ENCODE peak calls at places on chromosomes 2 and 18, in five cellular contexts. I is HCT116, W is SK-N-SH, S is GM23248, Z is neural progenitor cell. K is an unnamed sample. For H3K4me1, the result is how much of the 10 kb centered on the place peaks cover.

GRCh38 chr2:180208841-180209240 is 201.7 kb upstream of the CWC22 start:
- DNase-seq in I (no peak), S (peak), W (no peak), Z (no peak), K (no peak)

GRCh38 chr18:9808530-9809241 is 77.1 kb upstream of the TXNDC2 start:
- DNase-seq in I (no peak), Z (peak), W (no peak), S (peak), K (no peak)

GRCh38 chr2:80075719-80076118 is 228.8 kb downstream of the LRRTM1 start:
- DNase-seq in W (no peak), I (no peak), S (no peak), Z (no peak), K (no peak)

GRCh38 chr2:236063994-236064393 is 104.2 kb downstream of the GBX2 start:
- DNase-seq in Z (no peak), S (no peak), W (no peak), I (no peak), K (no peak)

GRCh38 chr2:98461650-98462049 is 17.0 kb downstream of the INPP4A start:
- DNase-seq in W (no peak), Z (no peak), S (no peak), I (no peak), K (no peak)

GRCh38 chr2:65804777-65805176 is 372.4 kb upstream of the SPRED2 start:
- DNase-seq in W (no peak), I (no peak), S (no peak), Z (no peak), K (no peak)

GRCh38 chr18:50099725-50100414 is 95.1 kb downstream of the MYO5B start:
- DNase-seq in S (peak), I (no peak), W (no peak), Z (no peak), K (peak)

GRCh38 chr18:23998811-23999210 is 15.7 kb upstream of the TTC39C start:
- DNase-seq in I (peak), Z (no peak), W (no peak), S (peak), K (peak)

GRCh38 chr2:154133823-154134222 is 262.1 kb downstream of the GALNT13 start:
- DNase-seq in I (no peak), Z (no peak), W (no peak), S (peak), K (peak)

GRCh38 chr2:117470311-117471095 is 344.0 kb upstream of the DDX18 start:
- DNase-seq in W (peak), S (peak), Z (peak), I (peak), K (peak)

GRCh38 chr18:9814431-9814830 is 71.3 kb upstream of the TXNDC2 start:
- DNase-seq in W (no peak), I (no peak), Z (no peak), S (peak), K (no peak)

GRCh38 chr2:181573140-181573736 is 83.7 kb downstream of the CERKL start:
- DNase-seq in I (peak), Z (peak), W (peak), S (peak), K (peak)

GRCh38 chr2:217995741-217996141 is 7.1 kb downstream of the TNS1 start:
- DNase-seq in W (peak), S (peak), I (no peak), Z (no peak), K (no peak)

GRCh38 chr2:232897386-232897970 is 27.4 kb downstream of the SNORC start:
- DNase-seq in W (no peak), Z (no peak), I (no peak), S (no peak), K (peak)

GRCh38 chr2:119248751-119249150 is 25.1 kb downstream of the STEAP3 start:
- DNase-seq in S (no peak), Z (no peak), I (no peak), W (no peak), K (no peak)

GRCh38 chr2:127049927-127050802 is 56.8 kb downstream of the BIN1 start:
- DNase-seq in I (no peak), W (peak), S (peak), Z (peak), K (peak)

GRCh38 chr2:102303589-102303988 is 7.8 kb upstream of the IL1RL1 start:
- DNase-seq in I (no peak), S (no peak), W (no peak), Z (no peak), K (no peak)

GRCh38 chr18:40925071-40925541 is 1029.9 kb upstream of the PIK3C3 start:
- DNase-seq in S (peak), W (peak), Z (no peak), I (no peak), K (no peak)

GRCh38 chr18:34659579-34660517 is 50.2 kb upstream of the DTNA start:
- DNase-seq in I (peak), W (peak), S (peak), Z (peak), K (peak)

GRCh38 chr2:1605102-1605501 is 139.2 kb downstream of the PXDN start:
- DNase-seq in S (peak), Z (peak), I (no peak), W (peak), K (no peak)

GRCh38 chr18:21194871-21195771 is 46.9 kb upstream of the GREB1L start:
- DNase-seq in I (peak), S (peak), W (peak), Z (peak), K (peak)

GRCh38 chr18:47800756-47801155 is 129.7 kb downstream of the SMAD2 start:
- DNase-seq in Z (no peak), S (no peak), W (no peak), I (no peak), K (no peak)

GRCh38 chr18:30618567-30618966 is 424.0 kb downstream of the DSC3 start:
- DNase-seq in Z (no peak), S (no peak), I (no peak), W (no peak), K (no peak)

GRCh38 chr2:1686784-1687105 is 57.6 kb downstream of the PXDN start:
- DNase-seq in I (no peak), W (no peak), Z (no peak), S (no peak), K (peak)

GRCh38 chr18:6210349-6211173 is 204.2 kb downstream of the L3MBTL4 start:
- DNase-seq in I (no peak), S (no peak), Z (no peak), W (no peak), K (peak)

GRCh38 chr2:20717641-20718040 is 50.7 kb downstream of the GDF7 start:
- DNase-seq in I (no peak), W (no peak), Z (no peak), S (no peak), K (no peak)

GRCh38 chr2:151020411-151020810 is 241.3 kb downstream of the RBM43 start:
- DNase-seq in S (no peak), W (no peak), I (no peak), Z (no peak), K (no peak)

GRCh38 chr2:144522741-144523605 is 3.1 kb upstream of the ZEB2 start:
- DNase-seq in I (no peak), Z (peak), S (peak), W (peak), K (no peak)

GRCh38 chr2:101473911-101474751 is 781 bp downstream of the RFX8 start:
- DNase-seq in S (peak), W (peak), I (no peak), Z (peak), K (peak)

GRCh38 chr2:140851258-140851657 is 1279.6 kb downstream of the LRP1B start:
- DNase-seq in I (no peak), S (no peak), W (no peak), Z (no peak), K (no peak)

GRCh38 chr2:17036343-17036742 is 370.7 kb upstream of the CYRIA start:
- DNase-seq in I (no peak), S (no peak), W (no peak), Z (no peak), K (no peak)

GRCh38 chr2:119264781-119265692 is 41.4 kb downstream of the STEAP3 start:
- DNase-seq in I (peak), Z (peak), W (peak), S (peak), K (peak)

GRCh38 chr18:33181016-33181415 is 259.5 kb downstream of the CCDC178 start:
- DNase-seq in S (no peak), I (no peak), W (no peak), Z (no peak), K (no peak)

GRCh38 chr2:189880429-189880828 is 96.2 kb downstream of the PMS1 start:
- DNase-seq in W (no peak), Z (no peak), S (no peak), I (no peak), K (no peak)

GRCh38 chr2:234483568-234484251 is 13.2 kb downstream of the ARL4C start:
- DNase-seq in W (no peak), I (no peak), S (peak), Z (peak), K (no peak)
- TF ChIP-seq EZH2phosphoT487 in W (no peak), I (no peak), S (no peak), Z (no peak), K (no peak)

GRCh38 chr2:113895301-113895700 is 5.4 kb downstream of the ACTR3 start:
- DNase-seq in Z (no peak), W (no peak), S (peak), I (no peak), K (no peak)
- H3K4me1 ChIP-seq in Z (under half), W (half or more), S (half or more), I (under half), K (under half)

DNA sequence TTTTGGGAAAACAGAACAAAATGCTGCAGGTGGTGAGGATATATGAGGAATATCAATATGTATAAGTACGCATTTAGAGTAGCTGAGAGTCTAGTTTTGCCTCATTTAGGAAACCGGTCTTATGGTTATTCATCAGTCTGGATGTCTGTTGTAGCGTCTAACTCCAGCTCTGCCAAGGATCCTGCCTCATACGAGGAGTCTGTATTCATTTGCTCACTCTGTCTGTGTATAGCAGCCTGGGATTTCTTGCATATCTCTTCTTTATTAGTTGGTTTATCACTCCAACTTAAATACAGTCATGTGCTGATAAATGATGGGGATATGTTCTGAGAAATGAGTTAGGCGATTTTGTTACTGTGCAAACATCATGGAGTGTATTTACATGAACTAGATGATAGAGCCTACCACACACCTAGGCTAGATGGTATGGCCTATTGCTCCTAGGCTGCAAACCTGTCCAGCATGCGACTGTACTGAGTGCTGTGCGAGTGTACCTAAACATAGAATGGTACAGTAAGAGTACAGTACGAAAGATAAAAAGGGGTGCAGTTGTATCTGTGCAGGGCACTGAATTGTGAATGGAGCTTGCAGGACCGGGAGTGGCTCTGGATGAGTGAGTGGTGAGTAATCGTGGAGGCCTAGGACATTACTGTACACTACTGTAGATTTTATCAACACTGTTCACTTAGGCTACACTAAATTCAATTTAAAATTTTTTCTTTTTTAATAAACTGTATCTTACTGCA is 148.2 kb downstream of the ZNF407 start:
- DNase-seq in I (peak), W (peak), S (peak), Z (no peak), K (peak)
- TF ChIP-seq EZH2phosphoT487 in I (no peak), W (no peak), S (no peak), Z (no peak), K (no peak)

GRCh38 chr2:134276381-134277172 is 22.7 kb downstream of the MGAT5 start:
- DNase-seq in S (peak), Z (no peak), I (no peak), W (no peak), K (no peak)
- H3K4me1 ChIP-seq in S (under half), Z (under half), I (under half), W (under half), K (under half)

DNA sequence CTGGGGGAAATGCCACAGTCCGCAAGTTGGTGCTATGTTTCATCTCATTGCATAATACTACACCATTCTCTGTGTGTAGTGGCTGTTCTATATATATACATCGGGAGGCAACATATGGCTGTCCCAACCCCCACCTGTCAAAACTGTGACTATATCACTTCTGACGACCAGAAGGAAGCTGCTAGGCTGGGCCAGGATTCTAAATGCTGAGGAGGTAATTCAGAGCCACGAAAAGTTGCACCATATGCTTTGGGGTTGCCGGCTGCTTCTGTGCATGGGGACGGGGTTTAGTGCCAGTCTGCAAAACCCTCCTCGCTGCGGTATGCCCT is 117.3 kb downstream of the MSH2 start:
- DNase-seq in S (no peak), Z (no peak), I (no peak), W (peak), K (no peak)
- TF ChIP-seq EZH2phosphoT487 in S (no peak), Z (no peak), I (no peak), W (no peak), K (no peak)

DNA sequence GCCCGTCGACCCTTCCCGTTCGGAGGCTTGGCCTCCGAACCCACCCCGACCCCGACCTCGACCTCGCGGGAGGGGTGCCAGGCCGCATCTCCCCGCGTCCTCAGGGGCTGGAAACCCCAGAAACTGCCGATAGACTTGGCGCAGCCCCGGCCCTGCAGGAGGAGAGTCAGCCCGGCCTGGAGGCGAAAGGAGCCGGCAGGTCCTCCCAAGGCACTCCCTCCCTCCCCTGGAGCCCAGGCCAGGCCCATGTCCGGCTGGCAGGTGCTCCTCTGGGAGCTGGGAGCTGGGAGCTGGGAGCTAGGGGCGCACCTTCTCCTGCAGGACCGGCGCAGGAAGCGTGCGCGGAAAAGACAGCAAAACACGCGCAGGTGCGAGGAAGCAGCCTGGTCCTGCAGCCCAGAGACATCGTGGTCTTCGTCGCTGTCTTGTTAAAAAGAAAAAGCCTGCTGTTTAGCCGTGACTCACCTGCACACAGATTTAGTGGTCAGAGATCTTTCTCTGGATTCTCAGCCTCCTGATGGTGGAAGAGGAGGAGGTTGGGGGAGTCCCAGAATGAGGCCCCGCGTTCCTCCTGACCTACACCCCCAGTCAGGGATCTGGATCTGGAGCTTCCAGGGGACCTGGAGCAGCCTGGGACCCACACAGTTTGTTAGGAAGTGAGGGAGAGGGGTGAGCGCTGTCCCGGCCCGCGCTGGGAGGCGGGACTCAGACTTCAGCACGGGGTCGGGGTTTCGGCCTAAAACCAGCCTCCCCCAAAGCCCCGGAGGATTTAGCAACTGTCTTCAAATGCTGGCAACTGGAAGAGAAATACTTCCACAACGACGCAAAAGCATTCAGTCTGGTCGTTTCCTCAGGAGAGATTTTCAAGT is 702 bp upstream of the MBP start:
- DNase-seq in I (no peak), W (no peak), S (no peak), Z (peak), K (peak)
- H3K4me1 ChIP-seq in I (under half), W (under half), S (under half), Z (under half), K (under half)

K was measured in hepatocyte.